ENCODE peak calls at places on chromosomes 5 and 9, in four cellular contexts. C is B cell, U is OCI-M1, W is ELR. F is an unnamed sample.

GRCh38 chr5:90983748-90984147 is 399.4 kb downstream of the ARRDC3 start:
- DNase-seq in C (no peak), W (no peak), U (no peak), F (no peak)

GRCh38 chr5:158050401-158050800 is 191.5 kb upstream of the CLINT1 start:
- DNase-seq in W (no peak), C (no peak), U (no peak), F (no peak)

GRCh38 chr9:133949486-133950061 is 42.5 kb downstream of the VAV2 start:
- DNase-seq in U (no peak), C (no peak), W (no peak), F (no peak)

GRCh38 chr5:168334161-168335094 is 43.0 kb downstream of the WWC1 start:
- DNase-seq in C (no peak), U (no peak), W (peak; percentile 68), F (no peak)

GRCh38 chr9:21965401-21965951 is 28.7 kb downstream of the CDKN2A start:
- DNase-seq in C (peak; percentile 45), W (peak; percentile 89), U (peak; percentile 85), F (no peak)

GRCh38 chr9:36867672-36868471 is 166.2 kb downstream of the PAX5 start:
- DNase-seq in U (no peak), W (no peak), C (no peak), F (no peak)

GRCh38 chr9:36141288-36141687 is 4.8 kb downstream of the GLIPR2 start:
- DNase-seq in U (peak; percentile 13), W (peak; percentile 56), C (no peak), F (no peak)

GRCh38 chr9:77218612-77219011 is 41.3 kb downstream of the VPS13A start:
- DNase-seq in W (peak; percentile 83), C (no peak), U (no peak), F (no peak)

GRCh38 chr5:114148253-114148652 is 213.6 kb upstream of the KCNN2 start:
- DNase-seq in U (no peak), C (no peak), W (no peak), F (no peak)

GRCh38 chr9:100472725-100473261 is at the start of gene TMEFF1:
- DNase-seq in W (peak; percentile 61), U (peak; percentile 57), C (no peak), F (peak; percentile 71)

GRCh38 chr5:127563133-127563532 is 45.7 kb downstream of the PRRC1 start:
- DNase-seq in W (no peak), U (no peak), C (no peak), F (no peak)

GRCh38 chr9:101028346-101029299 is at the start of gene PLPPR1:
- DNase-seq in C (no peak), U (no peak), W (no peak), F (no peak)

F was measured in NB4.